ENCODE peak calls at places on chromosomes 3 and 15, in four cellular contexts. One of them, this sample, is unnamed.

GRCh38 chr15:77059761-77060345 is 11.1 kb downstream of the TSPAN3 start:
- DNase-seq in IMR-90: peak; percentile 15
- DNase-seq in fibroblast of pulmonary artery: peak; percentile 43
- DNase-seq in ovary: no peak
- DNase-seq in this sample: no peak

GRCh38 chr3:81823882-81824395 is 62.5 kb upstream of the GBE1 start:
- DNase-seq in IMR-90: no peak
- DNase-seq in ovary: no peak
- DNase-seq in fibroblast of pulmonary artery: no peak
- DNase-seq in this sample: no peak

GRCh38 chr3:139771331-139771730 is 93.6 kb upstream of the NMNAT3 start:
- DNase-seq in fibroblast of pulmonary artery: no peak
- DNase-seq in ovary: no peak
- DNase-seq in IMR-90: no peak
- DNase-seq in this sample: no peak

GRCh38 chr3:120683213-120683612 is 1.2 kb upstream of the HGD start:
- DNase-seq in ovary: no peak
- DNase-seq in IMR-90: peak; percentile 45
- DNase-seq in fibroblast of pulmonary artery: no peak
- DNase-seq in this sample: no peak

GRCh38 chr15:92943581-92943980 is 43.5 kb downstream of the CHD2 start:
- DNase-seq in IMR-90: no peak
- DNase-seq in fibroblast of pulmonary artery: no peak
- DNase-seq in ovary: no peak
- DNase-seq in this sample: no peak

GRCh38 chr3:78610462-78611125 is 1157.2 kb downstream of the ROBO1 start:
- DNase-seq in fibroblast of pulmonary artery: no peak
- DNase-seq in ovary: no peak
- DNase-seq in IMR-90: no peak
- DNase-seq in this sample: no peak

GRCh38 chr3:135141092-135141491 is 346.0 kb downstream of the EPHB1 start:
- DNase-seq in fibroblast of pulmonary artery: no peak
- DNase-seq in IMR-90: no peak
- DNase-seq in ovary: no peak
- DNase-seq in this sample: no peak

GRCh38 chr3:155065537-155065936 is 14.6 kb upstream of the MME start:
- DNase-seq in IMR-90: peak; percentile 88
- DNase-seq in ovary: no peak
- DNase-seq in fibroblast of pulmonary artery: peak; percentile 79
- DNase-seq in this sample: peak; percentile 97

GRCh38 chr3:12175844-12176453 is 17.2 kb upstream of the TIMP4 start:
- DNase-seq in ovary: peak; percentile 53
- DNase-seq in IMR-90: peak; percentile 50
- DNase-seq in fibroblast of pulmonary artery: peak; percentile 81
- DNase-seq in this sample: peak; percentile 58

GRCh38 chr3:42292009-42292408 is 26.0 kb upstream of the CCK start:
- DNase-seq in fibroblast of pulmonary artery: no peak
- DNase-seq in ovary: no peak
- DNase-seq in IMR-90: no peak
- DNase-seq in this sample: no peak

GRCh38 chr3:33144433-33144832 is 30.6 kb downstream of the CRTAP start:
- DNase-seq in IMR-90: no peak
- DNase-seq in fibroblast of pulmonary artery: no peak
- DNase-seq in ovary: no peak
- DNase-seq in this sample: no peak

GRCh38 chr3:113275876-113276580 is 64.7 kb downstream of the BOC start:
- DNase-seq in ovary: peak; percentile 42
- DNase-seq in fibroblast of pulmonary artery: peak; percentile 49
- DNase-seq in IMR-90: peak; percentile 41
- DNase-seq in this sample: peak; percentile 33

GRCh38 chr3:45841380-45841700 is 579 bp downstream of the LZTFL1 start:
- DNase-seq in IMR-90: peak; percentile 17
- DNase-seq in ovary: no peak
- DNase-seq in fibroblast of pulmonary artery: peak; percentile 8
- DNase-seq in this sample: peak; percentile 27

GRCh38 chr3:105938826-105939225 is 70.0 kb upstream of the CBLB start:
- DNase-seq in fibroblast of pulmonary artery: no peak
- DNase-seq in ovary: no peak
- DNase-seq in IMR-90: no peak
- DNase-seq in this sample: no peak

GRCh38 chr3:183529717-183530116 is 25.8 kb downstream of the KLHL6 start:
- DNase-seq in ovary: no peak
- DNase-seq in IMR-90: no peak
- DNase-seq in fibroblast of pulmonary artery: no peak
- DNase-seq in this sample: no peak

GRCh38 chr3:184688251-184688851 is 23.5 kb downstream of the MAGEF1 start:
- DNase-seq in ovary: peak; percentile 52
- DNase-seq in fibroblast of pulmonary artery: peak; percentile 51
- DNase-seq in IMR-90: peak; percentile 91
- DNase-seq in this sample: no peak

GRCh38 chr15:73921257-73921890 is 4.9 kb upstream of the LOXL1 start:
- DNase-seq in ovary: no peak
- DNase-seq in fibroblast of pulmonary artery: no peak
- DNase-seq in IMR-90: no peak
- DNase-seq in this sample: no peak

GRCh38 chr3:188349276-188349962 is 195.5 kb downstream of the LPP start:
- DNase-seq in IMR-90: no peak
- DNase-seq in ovary: no peak
- DNase-seq in fibroblast of pulmonary artery: peak; percentile 43
- DNase-seq in this sample: peak; percentile 8

GRCh38 chr3:140206196-140207040 is 271.4 kb downstream of the CLSTN2 start:
- DNase-seq in IMR-90: peak; percentile 18
- DNase-seq in ovary: no peak
- DNase-seq in fibroblast of pulmonary artery: peak; percentile 31
- DNase-seq in this sample: peak; percentile 51

GRCh38 chr3:129439381-129439816 is 349 bp downstream of the MBD4 start:
- DNase-seq in fibroblast of pulmonary artery: no peak
- DNase-seq in IMR-90: no peak
- DNase-seq in ovary: no peak
- DNase-seq in this sample: peak; percentile 44

GRCh38 chr3:124654470-124654845 is 75.8 kb upstream of the UMPS start:
- DNase-seq in IMR-90: no peak
- DNase-seq in ovary: no peak
- DNase-seq in fibroblast of pulmonary artery: no peak
- DNase-seq in this sample: no peak

GRCh38 chr15:96583671-96584070 is 253.2 kb downstream of the NR2F2 start:
- DNase-seq in IMR-90: no peak
- DNase-seq in fibroblast of pulmonary artery: peak; percentile 8
- DNase-seq in ovary: no peak
- DNase-seq in this sample: peak; percentile 32

GRCh38 chr3:150697646-150698045 is 6.1 kb downstream of the ERICH6 start:
- DNase-seq in IMR-90: peak; percentile 44
- DNase-seq in ovary: no peak
- DNase-seq in fibroblast of pulmonary artery: no peak
- DNase-seq in this sample: peak; percentile 4

GRCh38 chr3:52259035-52259434 is 13.5 kb downstream of the PPM1M start:
- DNase-seq in ovary: no peak
- DNase-seq in IMR-90: no peak
- DNase-seq in fibroblast of pulmonary artery: peak; percentile 53
- DNase-seq in this sample: no peak

GRCh38 chr15:45157974-45158373 is 28.2 kb downstream of the DUOX1 start:
- DNase-seq in IMR-90: peak; percentile 81
- DNase-seq in fibroblast of pulmonary artery: peak; percentile 85
- DNase-seq in ovary: no peak
- DNase-seq in this sample: peak; percentile 97

GRCh38 chr3:160078533-160078932 is 89.9 kb downstream of the IL12A start:
- DNase-seq in IMR-90: no peak
- DNase-seq in ovary: no peak
- DNase-seq in fibroblast of pulmonary artery: no peak
- DNase-seq in this sample: no peak

GRCh38 chr3:122247087-122247824 is 63.8 kb downstream of the CASR start:
- DNase-seq in fibroblast of pulmonary artery: no peak
- DNase-seq in ovary: no peak
- DNase-seq in IMR-90: no peak
- DNase-seq in this sample: no peak

GRCh38 chr15:74381481-74381880 is 14.0 kb upstream of the CYP11A1 start:
- DNase-seq in IMR-90: no peak
- DNase-seq in fibroblast of pulmonary artery: no peak
- DNase-seq in ovary: no peak
- DNase-seq in this sample: no peak

GRCh38 chr3:16840111-16840444 is 44.7 kb upstream of the PLCL2 start:
- DNase-seq in IMR-90: no peak
- DNase-seq in fibroblast of pulmonary artery: no peak
- DNase-seq in ovary: no peak
- DNase-seq in this sample: no peak

GRCh38 chr3:14267976-14268375 is 89.4 kb downstream of the LSM3 start:
- DNase-seq in IMR-90: no peak
- DNase-seq in ovary: no peak
- DNase-seq in fibroblast of pulmonary artery: no peak
- DNase-seq in this sample: peak; percentile 84
- TF ChIP-seq CTCF in IMR-90: no peak
- TF ChIP-seq CTCF in ovary: no peak
- TF ChIP-seq CTCF in fibroblast of pulmonary artery: no peak
- TF ChIP-seq CTCF in this sample: no peak

DNA sequence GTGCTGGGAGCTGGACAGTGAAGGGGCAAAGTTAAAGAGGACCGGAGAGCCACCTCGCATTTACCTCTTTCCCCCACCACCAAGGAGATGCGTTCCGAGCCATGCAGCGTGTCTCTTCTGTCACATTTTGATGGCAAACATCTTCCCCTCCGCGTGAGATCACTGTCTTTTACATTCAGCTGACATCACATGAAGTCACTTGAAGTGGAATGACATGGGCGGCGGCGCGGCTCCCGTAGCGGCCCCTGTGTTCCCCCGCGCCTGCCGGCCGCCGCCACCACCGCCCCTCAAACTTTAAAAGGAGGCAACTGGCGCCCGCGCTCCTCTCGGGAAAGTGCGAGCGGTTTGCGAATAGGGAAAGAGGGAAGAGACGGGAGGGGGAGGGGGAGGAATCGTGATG is at the start of gene FEZF2:
- DNase-seq in fibroblast of pulmonary artery: no peak
- DNase-seq in ovary: no peak
- DNase-seq in IMR-90: no peak
- DNase-seq in this sample: no peak
- H3K4me3 ChIP-seq in fibroblast of pulmonary artery: peak within 1 kb of the TSS; percentile 17
- H3K4me3 ChIP-seq in ovary: no peak within 1 kb of the TSS
- H3K4me3 ChIP-seq in IMR-90: no peak within 1 kb of the TSS
- H3K4me3 ChIP-seq in this sample: no peak within 1 kb of the TSS

GRCh38 chr3:102577390-102577789 is 142.6 kb downstream of the ZPLD1 start:
- DNase-seq in ovary: no peak
- DNase-seq in fibroblast of pulmonary artery: no peak
- DNase-seq in IMR-90: no peak
- DNase-seq in this sample: no peak
- TF ChIP-seq CTCF in ovary: no peak
- TF ChIP-seq CTCF in fibroblast of pulmonary artery: no peak
- TF ChIP-seq CTCF in IMR-90: no peak
- TF ChIP-seq CTCF in this sample: no peak

GRCh38 chr15:91348812-91349500 is 248.9 kb downstream of the SV2B start:
- DNase-seq in fibroblast of pulmonary artery: no peak
- DNase-seq in IMR-90: no peak
- DNase-seq in ovary: no peak
- DNase-seq in this sample: peak; percentile 5
- H3K4me3 ChIP-seq in fibroblast of pulmonary artery: no peak overlapping the region
- H3K4me3 ChIP-seq in IMR-90: no peak overlapping the region
- H3K4me3 ChIP-seq in ovary: no peak overlapping the region
- H3K4me3 ChIP-seq in this sample: no peak overlapping the region

This sample was measured in epithelial cell of esophagus.